ENCODE peak calls at places on chromosomes 5 and 9, in ten cellular contexts. One of them, this sample, is unnamed.

GRCh38 chr9:76700916-76701315 is 63.3 kb upstream of the PCA3 start:
- DNase-seq in stimulated activated CD4-positive, alpha-beta T cell treated with anti-CD3 and anti-CD28 coated beads, Interleukin-15, amount 100 ng/mL, for 1 hour: no peak
- DNase-seq in stimulated activated naive B cell treated with anti-CD40 and anti-IgM and Interleukin-4, amounts not matched to agents 10 μg/mL and 1 μg/mL and 100 μg/mL, for 72 hours: no peak
- DNase-seq in M059J: no peak
- DNase-seq in fibroblast of villous mesenchyme: no peak
- DNase-seq in GM04503: no peak
- DNase-seq in brain microvascular endothelial cell: no peak
- DNase-seq in small intestine: no peak
- DNase-seq in thoracic aorta: no peak
- DNase-seq in ureter: no peak
- DNase-seq in this sample: no peak

GRCh38 chr9:24616858-24617257 is 71.2 kb upstream of the IZUMO3 start:
- DNase-seq in M059J: no peak
- DNase-seq in stimulated activated CD4-positive, alpha-beta T cell treated with anti-CD3 and anti-CD28 coated beads, Interleukin-15, amount 100 ng/mL, for 1 hour: no peak
- DNase-seq in GM04503: no peak
- DNase-seq in fibroblast of villous mesenchyme: no peak
- DNase-seq in ureter: no peak
- DNase-seq in thoracic aorta: no peak
- DNase-seq in brain microvascular endothelial cell: no peak
- DNase-seq in small intestine: no peak
- DNase-seq in stimulated activated naive B cell treated with anti-CD40 and anti-IgM and Interleukin-4, amounts not matched to agents 10 μg/mL and 1 μg/mL and 100 μg/mL, for 72 hours: no peak
- DNase-seq in this sample: no peak

GRCh38 chr9:99635032-99635431 is 186.7 kb upstream of the NR4A3 start:
- DNase-seq in brain microvascular endothelial cell: peak
- DNase-seq in GM04503: peak
- DNase-seq in stimulated activated CD4-positive, alpha-beta T cell treated with anti-CD3 and anti-CD28 coated beads, Interleukin-15, amount 100 ng/mL, for 1 hour: no peak
- DNase-seq in fibroblast of villous mesenchyme: peak
- DNase-seq in stimulated activated naive B cell treated with anti-CD40 and anti-IgM and Interleukin-4, amounts not matched to agents 10 μg/mL and 1 μg/mL and 100 μg/mL, for 72 hours: no peak
- DNase-seq in thoracic aorta: no peak
- DNase-seq in ureter: no peak
- DNase-seq in M059J: peak
- DNase-seq in small intestine: no peak
- DNase-seq in this sample: no peak

GRCh38 chr9:34585946-34586705 is 3.4 kb downstream of the CNTFR start:
- DNase-seq in M059J: no peak
- DNase-seq in GM04503: no peak
- DNase-seq in small intestine: no peak
- DNase-seq in brain microvascular endothelial cell: no peak
- DNase-seq in thoracic aorta: no peak
- DNase-seq in ureter: no peak
- DNase-seq in fibroblast of villous mesenchyme: no peak
- DNase-seq in stimulated activated CD4-positive, alpha-beta T cell treated with anti-CD3 and anti-CD28 coated beads, Interleukin-15, amount 100 ng/mL, for 1 hour: no peak
- DNase-seq in stimulated activated naive B cell treated with anti-CD40 and anti-IgM and Interleukin-4, amounts not matched to agents 10 μg/mL and 1 μg/mL and 100 μg/mL, for 72 hours: no peak
- DNase-seq in this sample: no peak

GRCh38 chr5:95382843-95383242 is 8.3 kb upstream of the FAM81B start:
- DNase-seq in small intestine: no peak
- DNase-seq in thoracic aorta: no peak
- DNase-seq in stimulated activated CD4-positive, alpha-beta T cell treated with anti-CD3 and anti-CD28 coated beads, Interleukin-15, amount 100 ng/mL, for 1 hour: no peak
- DNase-seq in GM04503: no peak
- DNase-seq in brain microvascular endothelial cell: no peak
- DNase-seq in ureter: no peak
- DNase-seq in stimulated activated naive B cell treated with anti-CD40 and anti-IgM and Interleukin-4, amounts not matched to agents 10 μg/mL and 1 μg/mL and 100 μg/mL, for 72 hours: no peak
- DNase-seq in M059J: peak
- DNase-seq in fibroblast of villous mesenchyme: no peak
- DNase-seq in this sample: no peak

GRCh38 chr5:180201051-180201987 is 7.7 kb downstream of the RASGEF1C start:
- DNase-seq in GM04503: no peak
- DNase-seq in M059J: peak
- DNase-seq in ureter: no peak
- DNase-seq in fibroblast of villous mesenchyme: peak
- DNase-seq in stimulated activated CD4-positive, alpha-beta T cell treated with anti-CD3 and anti-CD28 coated beads, Interleukin-15, amount 100 ng/mL, for 1 hour: no peak
- DNase-seq in small intestine: no peak
- DNase-seq in thoracic aorta: no peak
- DNase-seq in brain microvascular endothelial cell: no peak
- DNase-seq in stimulated activated naive B cell treated with anti-CD40 and anti-IgM and Interleukin-4, amounts not matched to agents 10 μg/mL and 1 μg/mL and 100 μg/mL, for 72 hours: no peak
- DNase-seq in this sample: no peak

GRCh38 chr5:15927710-15928380 is 251.7 kb downstream of the MARCHF11 start:
- DNase-seq in brain microvascular endothelial cell: no peak
- DNase-seq in M059J: no peak
- DNase-seq in fibroblast of villous mesenchyme: no peak
- DNase-seq in GM04503: no peak
- DNase-seq in stimulated activated naive B cell treated with anti-CD40 and anti-IgM and Interleukin-4, amounts not matched to agents 10 μg/mL and 1 μg/mL and 100 μg/mL, for 72 hours: no peak
- DNase-seq in ureter: no peak
- DNase-seq in stimulated activated CD4-positive, alpha-beta T cell treated with anti-CD3 and anti-CD28 coated beads, Interleukin-15, amount 100 ng/mL, for 1 hour: no peak
- DNase-seq in thoracic aorta: no peak
- DNase-seq in small intestine: no peak
- DNase-seq in this sample: no peak

GRCh38 chr5:77563475-77563874 is 71.4 kb upstream of the WDR41 start:
- DNase-seq in GM04503: no peak
- DNase-seq in ureter: no peak
- DNase-seq in brain microvascular endothelial cell: no peak
- DNase-seq in thoracic aorta: no peak
- DNase-seq in M059J: no peak
- DNase-seq in stimulated activated CD4-positive, alpha-beta T cell treated with anti-CD3 and anti-CD28 coated beads, Interleukin-15, amount 100 ng/mL, for 1 hour: no peak
- DNase-seq in stimulated activated naive B cell treated with anti-CD40 and anti-IgM and Interleukin-4, amounts not matched to agents 10 μg/mL and 1 μg/mL and 100 μg/mL, for 72 hours: no peak
- DNase-seq in fibroblast of villous mesenchyme: no peak
- DNase-seq in small intestine: peak
- DNase-seq in this sample: no peak

GRCh38 chr5:104512063-104512798 is 949.6 kb upstream of the NUDT12 start:
- DNase-seq in ureter: no peak
- DNase-seq in thoracic aorta: no peak
- DNase-seq in M059J: peak
- DNase-seq in stimulated activated CD4-positive, alpha-beta T cell treated with anti-CD3 and anti-CD28 coated beads, Interleukin-15, amount 100 ng/mL, for 1 hour: no peak
- DNase-seq in brain microvascular endothelial cell: no peak
- DNase-seq in GM04503: no peak
- DNase-seq in fibroblast of villous mesenchyme: peak
- DNase-seq in stimulated activated naive B cell treated with anti-CD40 and anti-IgM and Interleukin-4, amounts not matched to agents 10 μg/mL and 1 μg/mL and 100 μg/mL, for 72 hours: no peak
- DNase-seq in small intestine: no peak
- DNase-seq in this sample: no peak

GRCh38 chr5:163535290-163535689 is 29.9 kb downstream of the MAT2B start:
- DNase-seq in small intestine: peak
- DNase-seq in thoracic aorta: no peak
- DNase-seq in stimulated activated naive B cell treated with anti-CD40 and anti-IgM and Interleukin-4, amounts not matched to agents 10 μg/mL and 1 μg/mL and 100 μg/mL, for 72 hours: peak
- DNase-seq in M059J: no peak
- DNase-seq in brain microvascular endothelial cell: no peak
- DNase-seq in fibroblast of villous mesenchyme: no peak
- DNase-seq in GM04503: no peak
- DNase-seq in stimulated activated CD4-positive, alpha-beta T cell treated with anti-CD3 and anti-CD28 coated beads, Interleukin-15, amount 100 ng/mL, for 1 hour: no peak
- DNase-seq in ureter: no peak
- DNase-seq in this sample: no peak

GRCh38 chr5:127442085-127442484 is 75.4 kb upstream of the PRRC1 start:
- DNase-seq in small intestine: no peak
- DNase-seq in stimulated activated CD4-positive, alpha-beta T cell treated with anti-CD3 and anti-CD28 coated beads, Interleukin-15, amount 100 ng/mL, for 1 hour: no peak
- DNase-seq in stimulated activated naive B cell treated with anti-CD40 and anti-IgM and Interleukin-4, amounts not matched to agents 10 μg/mL and 1 μg/mL and 100 μg/mL, for 72 hours: no peak
- DNase-seq in M059J: no peak
- DNase-seq in ureter: no peak
- DNase-seq in brain microvascular endothelial cell: no peak
- DNase-seq in GM04503: no peak
- DNase-seq in fibroblast of villous mesenchyme: peak
- DNase-seq in thoracic aorta: no peak
- DNase-seq in this sample: no peak

GRCh38 chr9:137380606-137381005 is 42.4 kb downstream of the EXD3 start:
- DNase-seq in GM04503: no peak
- DNase-seq in thoracic aorta: no peak
- DNase-seq in stimulated activated CD4-positive, alpha-beta T cell treated with anti-CD3 and anti-CD28 coated beads, Interleukin-15, amount 100 ng/mL, for 1 hour: no peak
- DNase-seq in stimulated activated naive B cell treated with anti-CD40 and anti-IgM and Interleukin-4, amounts not matched to agents 10 μg/mL and 1 μg/mL and 100 μg/mL, for 72 hours: no peak
- DNase-seq in brain microvascular endothelial cell: no peak
- DNase-seq in small intestine: no peak
- DNase-seq in fibroblast of villous mesenchyme: no peak
- DNase-seq in M059J: no peak
- DNase-seq in ureter: no peak
- DNase-seq in this sample: no peak

GRCh38 chr9:28270156-28270555 is 696.9 kb upstream of the C9orf72 start:
- DNase-seq in ureter: peak
- DNase-seq in stimulated activated CD4-positive, alpha-beta T cell treated with anti-CD3 and anti-CD28 coated beads, Interleukin-15, amount 100 ng/mL, for 1 hour: no peak
- DNase-seq in small intestine: no peak
- DNase-seq in stimulated activated naive B cell treated with anti-CD40 and anti-IgM and Interleukin-4, amounts not matched to agents 10 μg/mL and 1 μg/mL and 100 μg/mL, for 72 hours: no peak
- DNase-seq in thoracic aorta: no peak
- DNase-seq in M059J: peak
- DNase-seq in fibroblast of villous mesenchyme: no peak
- DNase-seq in brain microvascular endothelial cell: no peak
- DNase-seq in GM04503: no peak
- DNase-seq in this sample: no peak

GRCh38 chr5:172891716-172892421 is 57.8 kb downstream of the ERGIC1 start:
- DNase-seq in small intestine: peak
- DNase-seq in GM04503: no peak
- DNase-seq in brain microvascular endothelial cell: no peak
- DNase-seq in fibroblast of villous mesenchyme: no peak
- DNase-seq in thoracic aorta: peak
- DNase-seq in stimulated activated naive B cell treated with anti-CD40 and anti-IgM and Interleukin-4, amounts not matched to agents 10 μg/mL and 1 μg/mL and 100 μg/mL, for 72 hours: no peak
- DNase-seq in M059J: peak
- DNase-seq in stimulated activated CD4-positive, alpha-beta T cell treated with anti-CD3 and anti-CD28 coated beads, Interleukin-15, amount 100 ng/mL, for 1 hour: no peak
- DNase-seq in ureter: no peak
- DNase-seq in this sample: no peak

GRCh38 chr5:24899180-24899579 is 254.4 kb upstream of the CDH10 start:
- DNase-seq in ureter: no peak
- DNase-seq in M059J: peak
- DNase-seq in thoracic aorta: no peak
- DNase-seq in GM04503: no peak
- DNase-seq in fibroblast of villous mesenchyme: no peak
- DNase-seq in small intestine: no peak
- DNase-seq in brain microvascular endothelial cell: no peak
- DNase-seq in stimulated activated naive B cell treated with anti-CD40 and anti-IgM and Interleukin-4, amounts not matched to agents 10 μg/mL and 1 μg/mL and 100 μg/mL, for 72 hours: no peak
- DNase-seq in stimulated activated CD4-positive, alpha-beta T cell treated with anti-CD3 and anti-CD28 coated beads, Interleukin-15, amount 100 ng/mL, for 1 hour: no peak
- DNase-seq in this sample: no peak

GRCh38 chr9:137466041-137466799 is 7.1 kb upstream of the NSMF start:
- DNase-seq in M059J: no peak
- DNase-seq in brain microvascular endothelial cell: no peak
- DNase-seq in GM04503: no peak
- DNase-seq in stimulated activated naive B cell treated with anti-CD40 and anti-IgM and Interleukin-4, amounts not matched to agents 10 μg/mL and 1 μg/mL and 100 μg/mL, for 72 hours: no peak
- DNase-seq in fibroblast of villous mesenchyme: no peak
- DNase-seq in stimulated activated CD4-positive, alpha-beta T cell treated with anti-CD3 and anti-CD28 coated beads, Interleukin-15, amount 100 ng/mL, for 1 hour: no peak
- DNase-seq in ureter: no peak
- DNase-seq in thoracic aorta: no peak
- DNase-seq in small intestine: no peak
- DNase-seq in this sample: no peak

GRCh38 chr9:4237748-4238511 is 61.9 kb downstream of the GLIS3 start:
- DNase-seq in stimulated activated naive B cell treated with anti-CD40 and anti-IgM and Interleukin-4, amounts not matched to agents 10 μg/mL and 1 μg/mL and 100 μg/mL, for 72 hours: no peak
- DNase-seq in M059J: peak
- DNase-seq in ureter: no peak
- DNase-seq in small intestine: no peak
- DNase-seq in brain microvascular endothelial cell: no peak
- DNase-seq in stimulated activated CD4-positive, alpha-beta T cell treated with anti-CD3 and anti-CD28 coated beads, Interleukin-15, amount 100 ng/mL, for 1 hour: no peak
- DNase-seq in fibroblast of villous mesenchyme: no peak
- DNase-seq in GM04503: no peak
- DNase-seq in thoracic aorta: no peak
- DNase-seq in this sample: peak

GRCh38 chr5:139014726-139015125 is 139.6 kb upstream of the LRRTM2 start:
- DNase-seq in small intestine: peak
- DNase-seq in stimulated activated CD4-positive, alpha-beta T cell treated with anti-CD3 and anti-CD28 coated beads, Interleukin-15, amount 100 ng/mL, for 1 hour: no peak
- DNase-seq in GM04503: peak
- DNase-seq in brain microvascular endothelial cell: peak
- DNase-seq in thoracic aorta: no peak
- DNase-seq in M059J: peak
- DNase-seq in ureter: no peak
- DNase-seq in stimulated activated naive B cell treated with anti-CD40 and anti-IgM and Interleukin-4, amounts not matched to agents 10 μg/mL and 1 μg/mL and 100 μg/mL, for 72 hours: no peak
- DNase-seq in fibroblast of villous mesenchyme: peak
- DNase-seq in this sample: peak

GRCh38 chr9:95880011-95880690 is 4.7 kb downstream of the ERCC6L2 start:
- DNase-seq in stimulated activated CD4-positive, alpha-beta T cell treated with anti-CD3 and anti-CD28 coated beads, Interleukin-15, amount 100 ng/mL, for 1 hour: no peak
- DNase-seq in brain microvascular endothelial cell: peak
- DNase-seq in small intestine: peak
- DNase-seq in GM04503: no peak
- DNase-seq in fibroblast of villous mesenchyme: peak
- DNase-seq in M059J: peak
- DNase-seq in ureter: no peak
- DNase-seq in stimulated activated naive B cell treated with anti-CD40 and anti-IgM and Interleukin-4, amounts not matched to agents 10 μg/mL and 1 μg/mL and 100 μg/mL, for 72 hours: no peak
- DNase-seq in thoracic aorta: no peak
- DNase-seq in this sample: no peak

GRCh38 chr5:111453290-111453689 is 59.0 kb downstream of the STARD4 start:
- DNase-seq in M059J: peak
- DNase-seq in brain microvascular endothelial cell: peak
- DNase-seq in GM04503: no peak
- DNase-seq in stimulated activated CD4-positive, alpha-beta T cell treated with anti-CD3 and anti-CD28 coated beads, Interleukin-15, amount 100 ng/mL, for 1 hour: no peak
- DNase-seq in fibroblast of villous mesenchyme: no peak
- DNase-seq in ureter: no peak
- DNase-seq in stimulated activated naive B cell treated with anti-CD40 and anti-IgM and Interleukin-4, amounts not matched to agents 10 μg/mL and 1 μg/mL and 100 μg/mL, for 72 hours: no peak
- DNase-seq in thoracic aorta: no peak
- DNase-seq in small intestine: no peak
- DNase-seq in this sample: no peak

GRCh38 chr5:131533844-131534243 is 101.2 kb downstream of the RAPGEF6 start:
- DNase-seq in stimulated activated naive B cell treated with anti-CD40 and anti-IgM and Interleukin-4, amounts not matched to agents 10 μg/mL and 1 μg/mL and 100 μg/mL, for 72 hours: no peak
- DNase-seq in ureter: no peak
- DNase-seq in fibroblast of villous mesenchyme: no peak
- DNase-seq in brain microvascular endothelial cell: no peak
- DNase-seq in thoracic aorta: no peak
- DNase-seq in small intestine: no peak
- DNase-seq in M059J: no peak
- DNase-seq in GM04503: no peak
- DNase-seq in stimulated activated CD4-positive, alpha-beta T cell treated with anti-CD3 and anti-CD28 coated beads, Interleukin-15, amount 100 ng/mL, for 1 hour: no peak
- DNase-seq in this sample: no peak

GRCh38 chr5:151664694-151665583 is 21.8 kb downstream of the SPARC start:
- DNase-seq in M059J: peak
- DNase-seq in GM04503: no peak
- DNase-seq in thoracic aorta: no peak
- DNase-seq in ureter: no peak
- DNase-seq in fibroblast of villous mesenchyme: peak
- DNase-seq in stimulated activated naive B cell treated with anti-CD40 and anti-IgM and Interleukin-4, amounts not matched to agents 10 μg/mL and 1 μg/mL and 100 μg/mL, for 72 hours: no peak
- DNase-seq in brain microvascular endothelial cell: no peak
- DNase-seq in small intestine: no peak
- DNase-seq in stimulated activated CD4-positive, alpha-beta T cell treated with anti-CD3 and anti-CD28 coated beads, Interleukin-15, amount 100 ng/mL, for 1 hour: no peak
- DNase-seq in this sample: no peak

GRCh38 chr5:74673011-74673790 is 11.8 kb upstream of the HEXB start:
- DNase-seq in stimulated activated CD4-positive, alpha-beta T cell treated with anti-CD3 and anti-CD28 coated beads, Interleukin-15, amount 100 ng/mL, for 1 hour: no peak
- DNase-seq in thoracic aorta: no peak
- DNase-seq in fibroblast of villous mesenchyme: peak
- DNase-seq in GM04503: no peak
- DNase-seq in stimulated activated naive B cell treated with anti-CD40 and anti-IgM and Interleukin-4, amounts not matched to agents 10 μg/mL and 1 μg/mL and 100 μg/mL, for 72 hours: no peak
- DNase-seq in ureter: no peak
- DNase-seq in small intestine: no peak
- DNase-seq in M059J: peak
- DNase-seq in brain microvascular endothelial cell: no peak
- DNase-seq in this sample: no peak